ENCODE peak calls at places on chromosomes 11 and 22, in seven cellular contexts. Y, T, P, O, I, E and U are unnamed samples.

GRCh38 chr11:71209656-71210055 is 42.7 kb downstream of the SHANK2 start:
- DNase-seq in Y (no peak), T (no peak), P (no peak), O (no peak), I (no peak), E (no peak), U (no peak)

GRCh38 chr11:131977231-131977630 is 606.8 kb downstream of the NTM start:
- DNase-seq in Y (no peak), T (no peak), P (peak), O (peak), I (peak), E (peak), U (no peak)

GRCh38 chr11:102733232-102733875 is 8.6 kb upstream of the MMP8 start:
- DNase-seq in Y (peak), T (peak), P (peak), O (peak), I (peak), E (peak), U (peak)

GRCh38 chr11:125138966-125139365 is 25.6 kb upstream of the PKNOX2 start:
- DNase-seq in Y (no peak), T (no peak), P (no peak), O (no peak), I (no peak), E (no peak), U (no peak)

GRCh38 chr11:64207247-64208085 is 945 bp downstream of the FERMT3 start:
- DNase-seq in Y (no peak), T (no peak), P (peak), O (peak), I (peak), E (peak), U (no peak)

GRCh38 chr22:28570697-28571373 is 108.8 kb downstream of the TTC28 start:
- DNase-seq in Y (no peak), T (no peak), P (peak), O (no peak), I (no peak), E (no peak), U (no peak)

GRCh38 chr22:44260216-44261035 is 52.3 kb downstream of the SHISAL1 start:
- DNase-seq in Y (no peak), T (no peak), P (no peak), O (no peak), I (no peak), E (no peak), U (no peak)

GRCh38 chr11:35549787-35550186 is 24.4 kb upstream of the PAMR1 start:
- DNase-seq in Y (no peak), T (peak), P (peak), O (peak), I (peak), E (peak), U (no peak)

GRCh38 chr22:32206774-32207758 is 2.2 kb upstream of the RFPL2 start:
- DNase-seq in Y (peak), T (peak), P (peak), O (peak), I (peak), E (peak), U (peak)

GRCh38 chr22:29330291-29330690 is 14.8 kb upstream of the RASL10A start:
- DNase-seq in Y (no peak), T (no peak), P (no peak), O (no peak), I (no peak), E (no peak), U (no peak)

GRCh38 chr11:13928566-13929251 is 33.8 kb upstream of the SPON1 start:
- DNase-seq in Y (no peak), T (peak), P (peak), O (no peak), I (peak), E (no peak), U (no peak)

GRCh38 chr11:123438191-123438627 is 8.1 kb downstream of the GRAMD1B start:
- DNase-seq in Y (no peak), T (no peak), P (no peak), O (peak), I (peak), E (peak), U (no peak)

GRCh38 chr11:46247664-46248063 is 29.8 kb upstream of the CREB3L1 start:
- DNase-seq in Y (peak), T (peak), P (peak), O (peak), I (peak), E (peak), U (peak)

GRCh38 chr22:27447316-27447715 is 354.2 kb downstream of the MN1 start:
- DNase-seq in Y (no peak), T (no peak), P (no peak), O (no peak), I (no peak), E (no peak), U (no peak)

GRCh38 chr22:27452245-27452644 is 349.3 kb downstream of the MN1 start:
- DNase-seq in Y (no peak), T (no peak), P (no peak), O (no peak), I (no peak), E (no peak), U (no peak)

GRCh38 chr22:27452916-27453315 is 348.6 kb downstream of the MN1 start:
- DNase-seq in Y (no peak), T (no peak), P (no peak), O (no peak), I (no peak), E (no peak), U (no peak)

GRCh38 chr22:27453688-27454087 is 347.9 kb downstream of the MN1 start:
- DNase-seq in Y (no peak), T (no peak), P (no peak), O (no peak), I (no peak), E (peak), U (no peak)

DNA sequence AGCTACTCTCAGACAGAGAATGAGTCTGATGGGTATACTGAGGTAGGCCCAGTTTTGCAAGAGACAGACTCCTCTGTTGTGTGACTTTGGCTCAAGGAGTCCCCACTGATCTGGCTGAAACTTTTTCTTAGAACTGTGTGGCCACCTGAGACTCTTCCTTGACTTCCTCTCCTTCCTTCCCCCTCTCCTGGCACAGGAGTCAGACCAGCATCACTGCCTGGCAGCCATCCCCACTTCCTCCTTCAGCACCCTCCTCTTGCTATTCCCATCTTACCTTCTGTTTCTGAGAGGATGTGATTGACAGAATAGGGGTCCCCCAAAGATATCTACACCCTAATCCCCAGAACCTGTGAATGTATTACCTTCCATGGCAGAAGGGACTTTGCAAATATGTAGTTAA is 351.1 kb downstream of the MN1 start:
- DNase-seq in Y (no peak), T (no peak), P (no peak), O (no peak), I (no peak), E (no peak), U (no peak)
- TF ChIP-seq EZH2 in Y (no peak), T (no peak), P (no peak), O (no peak), I (no peak), E (no peak), U (no peak)

DNA sequence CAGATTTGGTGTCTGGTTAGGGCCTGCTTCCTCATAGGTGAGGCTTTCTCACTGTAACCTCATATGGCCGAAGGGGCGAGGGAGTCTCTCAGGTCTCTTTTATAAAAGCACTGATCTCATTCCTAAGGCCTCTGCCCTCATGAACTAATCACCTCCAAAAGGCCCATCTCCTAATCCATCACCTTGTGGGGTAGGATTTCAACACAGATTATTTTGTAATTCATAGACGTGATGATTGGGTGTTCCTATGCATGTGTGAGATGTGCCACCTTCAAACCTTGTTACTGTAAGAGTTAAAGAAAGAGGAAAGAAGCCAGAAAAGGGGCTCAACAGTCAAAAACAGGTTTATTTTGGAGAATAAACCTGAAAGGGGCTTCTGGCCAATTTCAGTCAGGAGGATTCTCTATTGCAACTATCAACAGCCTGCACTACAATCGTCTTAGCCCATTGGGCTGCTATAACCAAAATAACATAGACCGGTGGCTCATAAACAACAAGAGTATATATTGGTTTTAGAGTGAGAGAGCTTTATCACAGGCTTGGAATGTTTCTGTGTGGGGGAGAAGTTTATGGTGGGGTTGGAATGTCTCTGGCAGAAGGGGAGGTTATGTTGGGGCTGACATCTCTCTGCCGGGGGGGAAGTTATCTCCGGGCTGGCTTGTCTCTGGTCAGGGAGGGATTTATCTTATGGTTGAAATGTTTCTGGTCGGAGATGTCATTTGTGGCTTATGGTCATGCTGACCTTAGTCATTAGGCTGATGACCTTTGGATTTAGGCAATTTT is 35.0 kb downstream of the CSF2RB start:
- DNase-seq in Y (no peak), T (no peak), P (no peak), O (no peak), I (peak), E (no peak), U (no peak)
- TF ChIP-seq EZH2phosphoT487 in Y (no peak), T (no peak), P (no peak), O (no peak), I (no peak), E (no peak), U (no peak)

GRCh38 chr11:61507962-61508824 is at the start of gene LRRC10B:
- DNase-seq in Y (peak), T (peak), P (no peak), O (peak), I (peak), E (peak), U (no peak)
- TF ChIP-seq EZH2 in Y (no peak), T (no peak), P (no peak), O (no peak), I (peak), E (no peak), U (no peak)

GRCh38 chr22:25919452-25919851 is 177.5 kb downstream of the MYO18B start:
- DNase-seq in Y (no peak), T (no peak), P (no peak), O (no peak), I (no peak), E (no peak), U (no peak)
- TF ChIP-seq EZH2phosphoT487 in Y (no peak), T (no peak), P (no peak), O (no peak), I (no peak), E (no peak), U (no peak)

GRCh38 chr11:45161252-45162063 is 15.0 kb downstream of the PRDM11 start:
- DNase-seq in Y (no peak), T (no peak), P (no peak), O (no peak), I (peak), E (peak), U (no peak)
- TF ChIP-seq EZH2 in Y (no peak), T (no peak), P (no peak), O (no peak), I (no peak), E (no peak), U (no peak)

GRCh38 chr11:72723508-72723907 is 28.7 kb downstream of the ARAP1 start:
- DNase-seq in Y (no peak), T (no peak), P (no peak), O (no peak), I (peak), E (no peak), U (no peak)
- TF ChIP-seq EZH2phosphoT487 in Y (no peak), T (no peak), P (no peak), O (no peak), I (no peak), E (no peak), U (no peak)

DNA sequence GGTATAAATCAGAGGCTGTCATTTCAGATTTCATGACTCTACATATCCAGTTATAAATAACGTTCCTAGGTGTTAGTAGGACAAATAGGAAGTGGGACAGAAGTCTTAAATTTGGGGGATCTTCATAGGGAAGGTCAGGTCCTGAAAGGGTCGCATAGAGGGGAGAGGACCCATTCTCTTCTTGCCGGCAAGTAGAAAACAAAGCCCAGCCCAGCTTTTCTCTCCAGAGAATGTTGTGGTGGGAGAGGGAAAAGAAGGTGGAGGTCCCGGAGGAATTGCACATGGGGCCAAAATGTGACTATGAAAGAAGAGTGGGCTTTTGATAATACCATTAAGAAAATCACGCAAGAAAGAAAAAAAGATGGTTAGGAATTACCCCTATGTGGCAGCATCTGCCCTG is 976 bp upstream of the NELL1 start:
- DNase-seq in Y (no peak), T (no peak), P (no peak), O (no peak), I (no peak), E (peak), U (no peak)
- TF ChIP-seq EZH2 in Y (no peak), T (no peak), P (no peak), O (peak), I (no peak), E (peak), U (no peak)

GRCh38 chr11:6623391-6624363 is 4.5 kb upstream of the TPP1 start:
- DNase-seq in Y (no peak), T (no peak), P (no peak), O (no peak), I (no peak), E (no peak), U (no peak)
- TF ChIP-seq EZH2phosphoT487 in Y (no peak), T (no peak), P (no peak), O (no peak), I (no peak), E (no peak), U (no peak)